ENCODE peak calls at places on chromosome 11, in four cellular contexts. P is HT1080, N is RWPE1, O is NCI-H460. D is an unnamed sample.

GRCh38 chr11:114317738-114318137 is 21.5 kb downstream of the NNMT start:
- DNase-seq in P (peak; percentile 45), N (no peak), O (no peak), D (no peak)

GRCh38 chr11:9607511-9607899 is 34.0 kb downstream of the WEE1 start:
- DNase-seq in P (no peak), N (no peak), O (no peak), D (no peak)

GRCh38 chr11:22516136-22516535 is 109.5 kb downstream of the FANCF start:
- DNase-seq in P (no peak), N (no peak), O (no peak), D (no peak)

GRCh38 chr11:108511851-108512474 is 13.8 kb upstream of the POGLUT3 start:
- DNase-seq in P (peak; percentile 75), N (peak; percentile 21), O (no peak), D (no peak)

GRCh38 chr11:6603287-6604080 is at the start of the genes ILK and RRP8:
- DNase-seq in P (peak; percentile 86), N (peak; percentile 92), O (peak; percentile 76), D (peak; percentile 95)

GRCh38 chr11:120514541-120515121 is 3.1 kb downstream of the GRIK4 start:
- DNase-seq in P (no peak), N (no peak), O (no peak), D (no peak)

GRCh38 chr11:1153105-1153950 is 4.4 kb upstream of the MUC5AC start:
- DNase-seq in P (no peak), N (no peak), O (no peak), D (no peak)

GRCh38 chr11:126305699-126306098 is 1.8 kb downstream of the DCPS start:
- DNase-seq in P (no peak), N (no peak), O (no peak), D (no peak)

GRCh38 chr11:61054513-61054912 is 47.8 kb upstream of the CD5 start:
- DNase-seq in P (no peak), N (no peak), O (no peak), D (no peak)

GRCh38 chr11:105344938-105345337 is 205.4 kb upstream of the CARD18 start:
- DNase-seq in P (no peak), N (no peak), O (no peak), D (no peak)

GRCh38 chr11:45289369-45289768 is 3.2 kb upstream of the SYT13 start:
- DNase-seq in P (peak; percentile 80), N (peak; percentile 42), O (no peak), D (no peak)

GRCh38 chr11:69647349-69647748 is 6.4 kb downstream of the CCND1 start:
- DNase-seq in P (peak; percentile 43), N (no peak), O (no peak), D (no peak)

GRCh38 chr11:19664896-19665548 is 47.6 kb upstream of the NAV2 start:
- DNase-seq in P (peak; percentile 62), N (no peak), O (no peak), D (no peak)

GRCh38 chr11:119460582-119460981 is 37.6 kb upstream of the THY1 start:
- DNase-seq in P (peak; percentile 62), N (no peak), O (no peak), D (no peak)